ENCODE peak calls at places on chromosomes 6 and 20, in six cellular contexts. One of them, this sample, is unnamed. For H3K4me1, the result is how much of the 10 kb centered on the place peaks cover.

GRCh38 chr6:100664274-100665040 is 199.7 kb upstream of the SIM1 start:
- DNase-seq in stomach: no peak
- DNase-seq in GM12878: no peak
- DNase-seq in sigmoid colon: no peak
- DNase-seq in K562: peak
- DNase-seq in upper lobe of left lung: no peak
- DNase-seq in this sample: no peak

GRCh38 chr6:151618717-151619116 is 124.9 kb downstream of the CCDC170 start:
- DNase-seq in stomach: no peak
- DNase-seq in GM12878: no peak
- DNase-seq in sigmoid colon: no peak
- DNase-seq in K562: no peak
- DNase-seq in upper lobe of left lung: no peak
- DNase-seq in this sample: no peak

GRCh38 chr6:53032853-53033252 is 32.4 kb upstream of the FBXO9 start:
- DNase-seq in stomach: no peak
- DNase-seq in GM12878: no peak
- DNase-seq in sigmoid colon: no peak
- DNase-seq in K562: no peak
- DNase-seq in upper lobe of left lung: no peak
- DNase-seq in this sample: no peak

GRCh38 chr6:83365931-83366330 is 64.9 kb downstream of the ME1 start:
- DNase-seq in stomach: no peak
- DNase-seq in GM12878: no peak
- DNase-seq in sigmoid colon: no peak
- DNase-seq in K562: no peak
- DNase-seq in upper lobe of left lung: no peak
- DNase-seq in this sample: no peak

GRCh38 chr6:134921980-134922313 is 28.0 kb downstream of the ALDH8A1 start:
- DNase-seq in stomach: no peak
- DNase-seq in GM12878: no peak
- DNase-seq in sigmoid colon: no peak
- DNase-seq in K562: no peak
- DNase-seq in upper lobe of left lung: no peak
- DNase-seq in this sample: no peak

GRCh38 chr20:21719592-21720214 is 14.2 kb downstream of the PAX1 start:
- DNase-seq in stomach: peak
- DNase-seq in GM12878: peak
- DNase-seq in sigmoid colon: peak
- DNase-seq in K562: peak
- DNase-seq in upper lobe of left lung: no peak
- DNase-seq in this sample: peak

GRCh38 chr20:36856691-36857635 is 19.0 kb upstream of the TLDC2 start:
- DNase-seq in stomach: no peak
- DNase-seq in GM12878: no peak
- DNase-seq in sigmoid colon: no peak
- DNase-seq in K562: no peak
- DNase-seq in upper lobe of left lung: no peak
- DNase-seq in this sample: no peak

GRCh38 chr20:44104807-44105517 is 82.0 kb downstream of the JPH2 start:
- DNase-seq in stomach: no peak
- DNase-seq in GM12878: no peak
- DNase-seq in sigmoid colon: peak
- DNase-seq in K562: no peak
- DNase-seq in upper lobe of left lung: no peak
- DNase-seq in this sample: no peak

GRCh38 chr6:4889701-4890100 is 113.5 kb downstream of the CDYL start:
- DNase-seq in stomach: no peak
- DNase-seq in GM12878: no peak
- DNase-seq in sigmoid colon: no peak
- DNase-seq in K562: no peak
- DNase-seq in upper lobe of left lung: no peak
- DNase-seq in this sample: peak

GRCh38 chr6:22667855-22668254 is 98.5 kb downstream of the HDGFL1 start:
- DNase-seq in stomach: no peak
- DNase-seq in GM12878: no peak
- DNase-seq in sigmoid colon: no peak
- DNase-seq in K562: no peak
- DNase-seq in upper lobe of left lung: no peak
- DNase-seq in this sample: no peak

GRCh38 chr6:145732788-145733187 is 2.5 kb downstream of the EPM2A start:
- DNase-seq in stomach: no peak
- DNase-seq in GM12878: no peak
- DNase-seq in sigmoid colon: no peak
- DNase-seq in K562: no peak
- DNase-seq in upper lobe of left lung: no peak
- DNase-seq in this sample: no peak

GRCh38 chr6:137862419-137863125 is 4.5 kb upstream of the TNFAIP3 start:
- DNase-seq in stomach: no peak
- DNase-seq in GM12878: no peak
- DNase-seq in sigmoid colon: no peak
- DNase-seq in K562: no peak
- DNase-seq in upper lobe of left lung: no peak
- DNase-seq in this sample: no peak

GRCh38 chr20:18638768-18639167 is 50.9 kb downstream of the DTD1 start:
- DNase-seq in stomach: no peak
- DNase-seq in GM12878: no peak
- DNase-seq in sigmoid colon: peak
- DNase-seq in K562: no peak
- DNase-seq in upper lobe of left lung: no peak
- DNase-seq in this sample: no peak

GRCh38 chr6:30769088-30769852 is 24.9 kb upstream of the IER3 start:
- DNase-seq in stomach: peak
- DNase-seq in GM12878: no peak
- DNase-seq in sigmoid colon: peak
- DNase-seq in K562: peak
- DNase-seq in upper lobe of left lung: no peak
- DNase-seq in this sample: no peak

GRCh38 chr6:138543648-138544047 is 44.4 kb upstream of the NHSL1 start:
- DNase-seq in stomach: no peak
- DNase-seq in GM12878: no peak
- DNase-seq in sigmoid colon: no peak
- DNase-seq in K562: no peak
- DNase-seq in upper lobe of left lung: no peak
- DNase-seq in this sample: no peak

GRCh38 chr6:123965894-123966293 is 162.2 kb downstream of the NKAIN2 start:
- DNase-seq in stomach: no peak
- DNase-seq in GM12878: no peak
- DNase-seq in sigmoid colon: no peak
- DNase-seq in K562: no peak
- DNase-seq in upper lobe of left lung: no peak
- DNase-seq in this sample: no peak

GRCh38 chr20:16205505-16205904 is 367.7 kb downstream of the KIF16B start:
- DNase-seq in stomach: no peak
- DNase-seq in GM12878: no peak
- DNase-seq in sigmoid colon: no peak
- DNase-seq in K562: no peak
- DNase-seq in upper lobe of left lung: no peak
- DNase-seq in this sample: no peak

GRCh38 chr6:44430322-44430721 is 42.8 kb downstream of the CDC5L start:
- DNase-seq in stomach: no peak
- DNase-seq in GM12878: no peak
- DNase-seq in sigmoid colon: no peak
- DNase-seq in K562: no peak
- DNase-seq in upper lobe of left lung: no peak
- DNase-seq in this sample: no peak

GRCh38 chr20:63333241-63333836 is 27.8 kb downstream of the CHRNA4 start:
- DNase-seq in stomach: no peak
- DNase-seq in GM12878: no peak
- DNase-seq in sigmoid colon: no peak
- DNase-seq in K562: no peak
- DNase-seq in upper lobe of left lung: peak
- DNase-seq in this sample: no peak

GRCh38 chr6:31125586-31126363 is 5.5 kb upstream of the CDSN start:
- DNase-seq in stomach: no peak
- DNase-seq in GM12878: no peak
- DNase-seq in sigmoid colon: no peak
- DNase-seq in K562: no peak
- DNase-seq in upper lobe of left lung: no peak
- DNase-seq in this sample: no peak

GRCh38 chr6:75427342-75427741 is 66.3 kb downstream of the FILIP1 start:
- DNase-seq in stomach: no peak
- DNase-seq in GM12878: no peak
- DNase-seq in sigmoid colon: no peak
- DNase-seq in K562: no peak
- DNase-seq in upper lobe of left lung: no peak
- DNase-seq in this sample: no peak

GRCh38 chr6:21678990-21679389 is 85.4 kb downstream of the SOX4 start:
- DNase-seq in stomach: no peak
- DNase-seq in GM12878: no peak
- DNase-seq in sigmoid colon: no peak
- DNase-seq in K562: no peak
- DNase-seq in upper lobe of left lung: no peak
- DNase-seq in this sample: no peak

GRCh38 chr20:8388146-8388545 is 256.1 kb downstream of the PLCB1 start:
- DNase-seq in stomach: no peak
- DNase-seq in GM12878: no peak
- DNase-seq in sigmoid colon: no peak
- DNase-seq in K562: no peak
- DNase-seq in upper lobe of left lung: no peak
- DNase-seq in this sample: no peak

GRCh38 chr6:155041781-155042279 is 46.7 kb downstream of the TIAM2 start:
- DNase-seq in stomach: no peak
- DNase-seq in GM12878: no peak
- DNase-seq in sigmoid colon: no peak
- DNase-seq in K562: no peak
- DNase-seq in upper lobe of left lung: no peak
- DNase-seq in this sample: no peak

GRCh38 chr6:146768722-146769121 is 169.9 kb downstream of the ADGB start:
- DNase-seq in stomach: no peak
- DNase-seq in GM12878: no peak
- DNase-seq in sigmoid colon: no peak
- DNase-seq in K562: no peak
- DNase-seq in upper lobe of left lung: no peak
- DNase-seq in this sample: no peak

GRCh38 chr6:163860194-163861081 is 445.9 kb downstream of the QKI start:
- DNase-seq in stomach: no peak
- DNase-seq in GM12878: no peak
- DNase-seq in sigmoid colon: no peak
- DNase-seq in K562: peak
- DNase-seq in upper lobe of left lung: no peak
- DNase-seq in this sample: peak

GRCh38 chr6:89984926-89985743 is 90.9 kb downstream of the GJA10 start:
- DNase-seq in stomach: no peak
- DNase-seq in GM12878: no peak
- DNase-seq in sigmoid colon: peak
- DNase-seq in K562: peak
- DNase-seq in upper lobe of left lung: peak
- DNase-seq in this sample: no peak

GRCh38 chr6:18501313-18502013 is 114.3 kb downstream of the RNF144B start:
- DNase-seq in stomach: no peak
- DNase-seq in GM12878: no peak
- DNase-seq in sigmoid colon: peak
- DNase-seq in K562: no peak
- DNase-seq in upper lobe of left lung: peak
- DNase-seq in this sample: peak

GRCh38 chr6:45754432-45754831 is 261.2 kb downstream of the CLIC5 start:
- DNase-seq in stomach: no peak
- DNase-seq in GM12878: no peak
- DNase-seq in sigmoid colon: no peak
- DNase-seq in K562: no peak
- DNase-seq in upper lobe of left lung: peak
- DNase-seq in this sample: peak

GRCh38 chr6:112008482-112008881 is 45.4 kb upstream of the CCN6 start:
- DNase-seq in stomach: no peak
- DNase-seq in GM12878: no peak
- DNase-seq in sigmoid colon: no peak
- DNase-seq in K562: no peak
- DNase-seq in upper lobe of left lung: no peak
- DNase-seq in this sample: no peak

GRCh38 chr20:4817230-4817671 is 95.5 kb downstream of the PRND start:
- DNase-seq in stomach: no peak
- DNase-seq in GM12878: no peak
- DNase-seq in sigmoid colon: no peak
- DNase-seq in K562: peak
- DNase-seq in upper lobe of left lung: no peak
- DNase-seq in this sample: no peak

DNA sequence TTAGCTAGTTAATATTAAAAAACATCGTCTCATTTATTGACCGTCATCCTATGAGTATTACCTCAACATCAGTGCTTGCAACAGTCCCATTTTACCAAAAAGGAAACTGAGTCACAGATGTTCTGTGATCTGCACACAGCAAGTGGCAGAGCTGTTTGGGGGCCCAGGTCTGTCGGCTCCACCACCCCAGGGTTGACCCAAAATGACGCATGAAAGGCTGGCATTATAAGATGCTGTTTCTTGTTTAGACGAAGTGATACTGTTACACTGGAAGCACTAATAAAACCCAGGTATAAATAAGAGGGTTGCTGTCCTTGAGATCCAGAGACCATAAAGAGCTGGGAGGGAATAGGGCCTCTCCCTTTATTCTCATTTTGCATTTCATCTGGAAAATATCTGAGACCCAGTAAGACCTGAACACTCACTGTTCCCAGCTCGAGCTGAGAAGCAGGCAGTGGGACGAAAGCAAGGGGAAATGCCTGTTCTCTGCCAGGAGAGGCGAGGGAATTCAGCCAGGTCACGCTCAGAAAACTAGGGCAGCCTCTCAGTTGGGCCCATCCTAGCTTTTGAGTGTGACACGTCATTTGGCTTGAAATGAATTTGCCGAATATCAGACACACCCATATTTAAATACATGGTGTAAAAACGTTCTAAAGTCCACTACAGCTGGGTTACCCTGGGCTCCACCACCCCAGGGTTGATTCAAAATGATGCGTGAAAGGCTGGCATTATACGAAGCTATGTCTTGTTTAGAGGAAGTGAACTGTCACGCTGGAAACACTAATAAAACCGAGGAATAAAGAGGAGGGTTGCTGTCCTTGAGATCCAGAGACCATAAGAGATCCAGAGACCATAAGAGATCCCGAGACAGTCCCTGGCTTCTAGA is 1.4 kb upstream of the MICAL1 start:
- DNase-seq in stomach: peak
- DNase-seq in GM12878: no peak
- DNase-seq in sigmoid colon: peak
- DNase-seq in K562: no peak
- DNase-seq in upper lobe of left lung: no peak
- DNase-seq in this sample: no peak
- TF ChIP-seq POLR2AphosphoS5 in stomach: peak
- TF ChIP-seq POLR2AphosphoS5 in GM12878: no peak
- TF ChIP-seq POLR2AphosphoS5 in sigmoid colon: no peak
- TF ChIP-seq POLR2AphosphoS5 in K562: no peak
- TF ChIP-seq POLR2AphosphoS5 in upper lobe of left lung: peak
- TF ChIP-seq POLR2AphosphoS5 in this sample: peak

GRCh38 chr20:49890651-49891361 is 24.5 kb downstream of the SPATA2 start:
- DNase-seq in stomach: no peak
- DNase-seq in GM12878: no peak
- DNase-seq in sigmoid colon: peak
- DNase-seq in K562: peak
- DNase-seq in upper lobe of left lung: peak
- DNase-seq in this sample: no peak
- H3K4me1 ChIP-seq in stomach: half or more
- H3K4me1 ChIP-seq in GM12878: under half
- H3K4me1 ChIP-seq in sigmoid colon: under half
- H3K4me1 ChIP-seq in K562: under half
- H3K4me1 ChIP-seq in upper lobe of left lung: half or more
- H3K4me1 ChIP-seq in this sample: half or more

GRCh38 chr6:104632565-104632964 is 227.2 kb downstream of the HACE1 start:
- DNase-seq in stomach: no peak
- DNase-seq in GM12878: no peak
- DNase-seq in sigmoid colon: no peak
- DNase-seq in K562: no peak
- DNase-seq in upper lobe of left lung: no peak
- DNase-seq in this sample: no peak
- TF ChIP-seq EP300 in stomach: no peak
- TF ChIP-seq EP300 in GM12878: no peak
- TF ChIP-seq EP300 in sigmoid colon: no peak
- TF ChIP-seq EP300 in K562: no peak
- TF ChIP-seq EP300 in upper lobe of left lung: no peak
- TF ChIP-seq EP300 in this sample: no peak

GRCh38 chr6:142079130-142079529 is 53.6 kb upstream of the GJE1 start:
- DNase-seq in stomach: no peak
- DNase-seq in GM12878: no peak
- DNase-seq in sigmoid colon: no peak
- DNase-seq in K562: no peak
- DNase-seq in upper lobe of left lung: no peak
- DNase-seq in this sample: no peak
- TF ChIP-seq POLR2AphosphoS5 in stomach: no peak
- TF ChIP-seq POLR2AphosphoS5 in GM12878: no peak
- TF ChIP-seq POLR2AphosphoS5 in sigmoid colon: no peak
- TF ChIP-seq POLR2AphosphoS5 in K562: no peak
- TF ChIP-seq POLR2AphosphoS5 in upper lobe of left lung: no peak
- TF ChIP-seq POLR2AphosphoS5 in this sample: no peak

This sample was measured in esophagus muscularis mucosa.